ENCODE peak calls at places on chromosomes 11 and 22, in four cellular contexts. One of them, this sample, is unnamed.

GRCh38 chr11:113632981-113633380 is 73.1 kb downstream of the TMPRSS5 start:
- DNase-seq in activated CD4-positive, alpha-beta T cell treated with anti-CD3 and anti-CD28 coated beads for 1 hour: no peak
- DNase-seq in NCI-H524 treated with DMSO at 0.1 percent for 48 hours: no peak
- DNase-seq in HFFc6: no peak
- DNase-seq in this sample: no peak

GRCh38 chr11:47592276-47592675 is 1.9 kb downstream of the C1QTNF4 start:
- DNase-seq in NCI-H524 treated with DMSO at 0.1 percent for 48 hours: no peak
- DNase-seq in HFFc6: no peak
- DNase-seq in activated CD4-positive, alpha-beta T cell treated with anti-CD3 and anti-CD28 coated beads for 1 hour: no peak
- DNase-seq in this sample: no peak

GRCh38 chr11:2472428-2473186 is 27.8 kb downstream of the KCNQ1 start:
- DNase-seq in HFFc6: no peak
- DNase-seq in activated CD4-positive, alpha-beta T cell treated with anti-CD3 and anti-CD28 coated beads for 1 hour: no peak
- DNase-seq in NCI-H524 treated with DMSO at 0.1 percent for 48 hours: no peak
- DNase-seq in this sample: no peak

GRCh38 chr11:125451400-125452124 is 44.5 kb downstream of the FEZ1 start:
- DNase-seq in activated CD4-positive, alpha-beta T cell treated with anti-CD3 and anti-CD28 coated beads for 1 hour: no peak
- DNase-seq in HFFc6: no peak
- DNase-seq in NCI-H524 treated with DMSO at 0.1 percent for 48 hours: peak; percentile 44
- DNase-seq in this sample: no peak

GRCh38 chr11:134359646-134360045 is 27.9 kb downstream of the GLB1L2 start:
- DNase-seq in HFFc6: no peak
- DNase-seq in activated CD4-positive, alpha-beta T cell treated with anti-CD3 and anti-CD28 coated beads for 1 hour: no peak
- DNase-seq in NCI-H524 treated with DMSO at 0.1 percent for 48 hours: no peak
- DNase-seq in this sample: no peak

GRCh38 chr22:27460596-27461347 is 340.8 kb downstream of the MN1 start:
- DNase-seq in activated CD4-positive, alpha-beta T cell treated with anti-CD3 and anti-CD28 coated beads for 1 hour: no peak
- DNase-seq in HFFc6: peak; percentile 54
- DNase-seq in NCI-H524 treated with DMSO at 0.1 percent for 48 hours: no peak
- DNase-seq in this sample: peak; percentile 49

GRCh38 chr11:47269002-47269828 is 718 bp upstream of the MADD start:
- DNase-seq in activated CD4-positive, alpha-beta T cell treated with anti-CD3 and anti-CD28 coated beads for 1 hour: peak; percentile 77
- DNase-seq in NCI-H524 treated with DMSO at 0.1 percent for 48 hours: peak; percentile 54
- DNase-seq in HFFc6: peak; percentile 88
- DNase-seq in this sample: peak; percentile 96

GRCh38 chr11:118679483-118679882 is at the start of gene TREH:
- DNase-seq in HFFc6: no peak
- DNase-seq in activated CD4-positive, alpha-beta T cell treated with anti-CD3 and anti-CD28 coated beads for 1 hour: no peak
- DNase-seq in NCI-H524 treated with DMSO at 0.1 percent for 48 hours: no peak
- DNase-seq in this sample: peak; percentile 41

GRCh38 chr11:44693654-44694119 is 33.1 kb upstream of the TSPAN18 start:
- DNase-seq in NCI-H524 treated with DMSO at 0.1 percent for 48 hours: peak; percentile 53
- DNase-seq in HFFc6: no peak
- DNase-seq in activated CD4-positive, alpha-beta T cell treated with anti-CD3 and anti-CD28 coated beads for 1 hour: no peak
- DNase-seq in this sample: no peak

GRCh38 chr11:73980001-73980960 is 2.4 kb downstream of the UCP2 start:
- DNase-seq in HFFc6: no peak
- DNase-seq in activated CD4-positive, alpha-beta T cell treated with anti-CD3 and anti-CD28 coated beads for 1 hour: peak; percentile 72
- DNase-seq in NCI-H524 treated with DMSO at 0.1 percent for 48 hours: no peak
- DNase-seq in this sample: peak; percentile 63

GRCh38 chr11:45666648-45667642 is 1.5 kb upstream of the CHST1 start:
- DNase-seq in NCI-H524 treated with DMSO at 0.1 percent for 48 hours: no peak
- DNase-seq in HFFc6: no peak
- DNase-seq in activated CD4-positive, alpha-beta T cell treated with anti-CD3 and anti-CD28 coated beads for 1 hour: no peak
- DNase-seq in this sample: no peak

GRCh38 chr11:95108159-95108611 is 18.5 kb downstream of the ENDOD1 start:
- DNase-seq in HFFc6: no peak
- DNase-seq in activated CD4-positive, alpha-beta T cell treated with anti-CD3 and anti-CD28 coated beads for 1 hour: no peak
- DNase-seq in NCI-H524 treated with DMSO at 0.1 percent for 48 hours: no peak
- DNase-seq in this sample: peak; percentile 54

GRCh38 chr11:134098566-134099184 is 29.8 kb downstream of the JAM3 start:
- DNase-seq in HFFc6: no peak
- DNase-seq in activated CD4-positive, alpha-beta T cell treated with anti-CD3 and anti-CD28 coated beads for 1 hour: no peak
- DNase-seq in NCI-H524 treated with DMSO at 0.1 percent for 48 hours: no peak
- DNase-seq in this sample: no peak

GRCh38 chr22:22919041-22919440 is 31.4 kb downstream of the IGLL5 start:
- DNase-seq in HFFc6: no peak
- DNase-seq in NCI-H524 treated with DMSO at 0.1 percent for 48 hours: no peak
- DNase-seq in activated CD4-positive, alpha-beta T cell treated with anti-CD3 and anti-CD28 coated beads for 1 hour: no peak
- DNase-seq in this sample: no peak

GRCh38 chr11:120128392-120129172 is 9.3 kb downstream of the TRIM29 start:
- DNase-seq in activated CD4-positive, alpha-beta T cell treated with anti-CD3 and anti-CD28 coated beads for 1 hour: no peak
- DNase-seq in HFFc6: peak; percentile 77
- DNase-seq in NCI-H524 treated with DMSO at 0.1 percent for 48 hours: no peak
- DNase-seq in this sample: peak; percentile 49